ENCODE peak calls at places on chromosomes 13 and 19, in five cellular contexts. G is lower leg skin, P is heart left ventricle, J is WTC11, S is coronary artery. X is an unnamed sample.

GRCh38 chr13:45339867-45340266 is 1.1 kb downstream of the TPT1 start:
- DNase-seq in S (no peak), J (no peak), P (no peak), G (no peak), X (no peak)

GRCh38 chr19:19525611-19526380 is 2.9 kb upstream of the YJEFN3 start:
- DNase-seq in S (no peak), P (no peak), J (no peak), G (no peak), X (no peak)

GRCh38 chr19:48962029-48962848 is 2.9 kb upstream of the FTL start:
- DNase-seq in P (peak), G (peak), S (no peak), J (no peak), X (peak)

GRCh38 chr13:93466502-93467036 is 240.0 kb downstream of the GPC6 start:
- DNase-seq in P (no peak), G (no peak), S (no peak), J (no peak), X (no peak)

GRCh38 chr19:40933025-40933424 is 51.0 kb upstream of the CYP2A7 start:
- DNase-seq in J (peak), P (no peak), G (no peak), S (no peak), X (no peak)

GRCh38 chr13:82717249-82717648 is 1165.0 kb downstream of the SLITRK1 start:
- DNase-seq in J (no peak), S (no peak), G (no peak), P (no peak), X (no peak)

GRCh38 chr13:114261328-114261965 is 20.0 kb upstream of the UPF3A start:
- DNase-seq in P (no peak), G (no peak), S (no peak), J (no peak), X (no peak)

GRCh38 chr13:59343993-59344780 is 819.5 kb downstream of the DIAPH3 start:
- DNase-seq in J (no peak), G (no peak), P (no peak), S (no peak), X (no peak)

GRCh38 chr19:46410205-46411087 is 2.9 kb downstream of the CCDC8 start:
- DNase-seq in S (no peak), J (no peak), P (no peak), G (no peak), X (no peak)

GRCh38 chr19:9914315-9915207 is 21.8 kb downstream of the OLFM2 start:
- DNase-seq in P (peak), S (no peak), G (peak), J (peak), X (peak)

GRCh38 chr13:22592515-22592914 is 588.3 kb upstream of the SGCG start:
- DNase-seq in P (no peak), G (no peak), J (no peak), S (no peak), X (no peak)

GRCh38 chr13:114097504-114097892 is 34.9 kb downstream of the RASA3 start:
- DNase-seq in S (no peak), G (no peak), J (no peak), P (no peak), X (no peak)

GRCh38 chr13:44557986-44558385 is 18.1 kb downstream of the TSC22D1 start:
- DNase-seq in S (no peak), J (no peak), P (no peak), G (no peak), X (no peak)

GRCh38 chr13:113531041-113531873 is 40.7 kb upstream of the DCUN1D2 start:
- DNase-seq in J (peak), G (no peak), S (no peak), P (no peak), X (no peak)

GRCh38 chr13:114204894-114205293 is 25.8 kb downstream of the CFAP97D2 start:
- DNase-seq in G (no peak), S (no peak), P (no peak), J (no peak), X (no peak)

GRCh38 chr19:39846176-39846677 is at the start of gene FBL:
- DNase-seq in S (peak), G (peak), J (peak), P (peak), X (peak)

GRCh38 chr13:30797847-30798246 is 62.5 kb downstream of the ALOX5AP start:
- DNase-seq in G (no peak), P (no peak), J (no peak), S (no peak), X (no peak)

GRCh38 chr13:99941086-99941485 is 30.5 kb downstream of the ZIC5 start:
- DNase-seq in G (no peak), P (no peak), J (no peak), S (no peak), X (no peak)

GRCh38 chr13:29594710-29595379 is 643 bp downstream of the SLC7A1 start:
- DNase-seq in S (peak), J (no peak), G (peak), P (peak), X (peak)

GRCh38 chr19:6802336-6803035 is 30.0 kb downstream of the VAV1 start:
- DNase-seq in J (no peak), G (peak), P (peak), S (no peak), X (peak)

DNA sequence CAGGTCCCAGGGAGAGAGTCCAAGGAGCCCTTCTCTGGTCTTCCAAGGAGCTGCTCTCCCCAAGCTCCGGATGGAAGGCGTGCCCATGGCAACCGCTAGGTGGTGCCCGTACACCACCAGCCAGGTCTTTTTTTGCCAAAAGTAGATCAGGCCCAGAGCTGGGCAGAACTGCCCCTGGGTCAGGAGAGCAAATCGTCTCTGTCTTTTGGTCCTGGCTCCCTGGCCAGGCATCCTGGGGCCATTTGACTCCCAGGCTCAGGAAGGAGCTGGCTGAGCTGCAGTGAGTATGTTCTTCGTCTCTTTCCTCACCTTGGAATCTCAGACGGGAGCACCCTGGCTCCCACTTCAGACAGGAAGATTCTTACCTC is 24.6 kb upstream of the BCL3 start:
- DNase-seq in G (peak), S (peak), P (peak), J (peak), X (peak)
- TF ChIP-seq CTCF in G (peak), S (peak), P (peak), J (peak), X (peak)

DNA sequence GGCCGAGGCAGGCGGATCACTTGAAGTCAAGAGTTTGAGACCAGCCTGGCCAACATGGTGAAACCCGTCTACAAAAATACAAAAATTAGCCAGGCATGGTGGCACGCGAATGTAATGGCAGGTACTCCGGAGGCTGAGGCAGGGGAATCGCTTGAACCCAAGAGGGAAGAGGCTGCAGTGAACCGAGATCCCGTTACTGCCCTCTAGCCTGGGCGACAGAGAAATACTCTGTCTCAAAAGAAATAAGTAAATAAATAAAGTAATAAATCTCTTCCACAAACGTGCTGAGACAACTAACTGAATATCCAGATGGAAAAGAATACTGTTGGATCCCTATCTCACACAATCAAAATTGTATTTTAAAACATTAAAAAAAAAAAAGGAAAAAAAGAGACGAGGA is 807 bp upstream of the ZNF813 start:
- DNase-seq in G (no peak), J (no peak), S (no peak), P (no peak), X (no peak)
- TF ChIP-seq CTCF in G (no peak), J (no peak), S (no peak), P (no peak), X (no peak)

DNA sequence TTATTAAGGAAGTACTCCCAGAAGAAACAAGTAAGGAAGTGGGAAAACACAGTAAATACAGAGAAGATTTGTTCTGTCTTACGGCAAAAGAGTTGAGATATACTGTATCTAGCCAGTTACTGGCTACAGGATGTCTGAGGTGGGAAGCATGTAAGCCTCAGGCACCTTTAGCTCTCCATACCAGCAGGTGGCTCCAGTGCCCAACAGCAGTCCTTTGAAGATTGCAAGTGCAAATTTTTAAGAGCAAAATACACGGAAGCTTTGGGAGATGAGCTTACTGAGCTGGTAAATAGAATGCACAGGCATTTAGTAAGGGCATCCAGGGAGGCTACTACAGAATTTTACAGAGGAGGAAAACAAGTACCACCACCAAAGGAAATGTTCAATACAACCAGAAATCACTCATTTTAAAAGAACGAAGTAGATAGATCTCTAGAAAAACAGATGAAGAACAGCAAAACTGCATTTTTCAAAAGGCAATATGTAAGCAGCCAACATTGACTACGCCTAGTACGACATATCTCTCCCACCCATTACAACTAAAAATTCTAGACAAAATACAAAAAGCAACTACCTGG is 57.9 kb upstream of the VSTM2B start:
- DNase-seq in J (peak), S (no peak), G (no peak), P (no peak), X (no peak)
- TF ChIP-seq CTCF in J (peak), S (no peak), G (no peak), P (peak), X (no peak)

GRCh38 chr13:42354246-42355117 is 82.5 kb downstream of the AKAP11 start:
- DNase-seq in P (no peak), G (no peak), S (no peak), J (peak), X (no peak)
- TF ChIP-seq CTCF in P (no peak), G (no peak), S (no peak), J (no peak), X (no peak)

X was measured in psoas muscle.